ENCODE peak calls at places on chromosomes 5 and 9, in five cellular contexts. P is HS-27A, J is endothelial cell, K is mesendoderm, N is GM23248. M is an unnamed sample.

GRCh38 chr5:164203581-164204225 is 698.3 kb downstream of the MAT2B start:
- DNase-seq in P (no peak), J (no peak), K (no peak), N (no peak), M (no peak)

GRCh38 chr9:115328228-115328627 is 210.3 kb upstream of the TNC start:
- DNase-seq in P (no peak), J (no peak), K (peak), N (peak), M (no peak)

GRCh38 chr9:87503970-87504369 is 6.3 kb downstream of the DAPK1 start:
- DNase-seq in P (no peak), J (no peak), K (no peak), N (no peak), M (no peak)

GRCh38 chr9:71285191-71285656 is 163.8 kb upstream of the TRPM3 start:
- DNase-seq in P (no peak), J (peak), K (peak), N (peak), M (peak)

GRCh38 chr5:115360036-115360685 is 63.7 kb upstream of the CCDC112 start:
- DNase-seq in P (no peak), J (no peak), K (peak), N (peak), M (no peak)

GRCh38 chr5:83551826-83552225 is 80.3 kb downstream of the VCAN start:
- DNase-seq in P (no peak), J (no peak), K (no peak), N (peak), M (no peak)

GRCh38 chr5:24788829-24789509 is 144.2 kb upstream of the CDH10 start:
- DNase-seq in P (no peak), J (no peak), K (peak), N (peak), M (no peak)

GRCh38 chr9:3479516-3480352 is 46.1 kb downstream of the RFX3 start:
- DNase-seq in P (no peak), J (no peak), K (peak), N (no peak), M (no peak)

GRCh38 chr5:126988021-126988569 is 42.3 kb downstream of the MARCHF3 start:
- DNase-seq in P (no peak), J (no peak), K (no peak), N (no peak), M (no peak)

GRCh38 chr9:2469681-2470141 is 151.9 kb upstream of the VLDLR start:
- DNase-seq in P (no peak), J (peak), K (peak), N (peak), M (peak)

GRCh38 chr5:111165058-111165457 is 59.1 kb upstream of the CAMK4 start:
- DNase-seq in P (no peak), J (no peak), K (peak), N (no peak), M (no peak)

GRCh38 chr9:2216591-2216990 is 201.4 kb downstream of the SMARCA2 start:
- DNase-seq in P (no peak), J (no peak), K (no peak), N (no peak), M (no peak)

GRCh38 chr9:109880276-109881169 is 100.5 kb downstream of the PALM2AKAP2 start:
- DNase-seq in P (no peak), J (peak), K (peak), N (peak), M (peak)

GRCh38 chr5:39140558-39141168 is 66.5 kb upstream of the RICTOR start:
- DNase-seq in P (no peak), J (no peak), K (no peak), N (no peak), M (no peak)

GRCh38 chr5:132607133-132607532 is 50.4 kb downstream of the RAD50 start:
- DNase-seq in P (no peak), J (no peak), K (no peak), N (no peak), M (no peak)

GRCh38 chr5:53397845-53398244 is 82.6 kb upstream of the FST start:
- DNase-seq in P (no peak), J (no peak), K (peak), N (peak), M (no peak)